ENCODE peak calls at places on chromosomes 3 and 15, in five cellular contexts. G, J, X, V and I are unnamed samples.

GRCh38 chr3:11204697-11205397 is 50.6 kb downstream of the HRH1 start:
- DNase-seq in G (no peak), J (peak; percentile 42), X (no peak), V (no peak), I (no peak)

GRCh38 chr3:149377408-149378111 is at the start of gene TM4SF1:
- DNase-seq in G (peak; percentile 94), J (peak; percentile 96), X (peak; percentile 68), V (no peak), I (no peak)

GRCh38 chr15:85710340-85710842 is 84.3 kb downstream of the KLHL25 start:
- DNase-seq in G (no peak), J (no peak), X (no peak), V (no peak), I (no peak)

GRCh38 chr15:36831915-36832310 is 252.5 kb downstream of the CDIN1 start:
- DNase-seq in G (no peak), J (no peak), X (no peak), V (no peak), I (no peak)

GRCh38 chr15:67828379-67828968 is 3.2 kb downstream of the SKOR1 start:
- DNase-seq in G (no peak), J (no peak), X (no peak), V (no peak), I (no peak)

GRCh38 chr3:165439765-165440164 is 243.6 kb upstream of the SLITRK3 start:
- DNase-seq in G (no peak), J (no peak), X (no peak), V (no peak), I (no peak)

GRCh38 chr15:43531018-43531667 is 13.7 kb downstream of the MAP1A start:
- DNase-seq in G (no peak), J (no peak), X (no peak), V (no peak), I (no peak)

GRCh38 chr3:149879872-149880271 is 66.9 kb downstream of the RNF13 start:
- DNase-seq in G (peak; percentile 79), J (peak; percentile 39), X (peak; percentile 46), V (no peak), I (no peak)

GRCh38 chr3:52456169-52456799 is 880 bp downstream of the NISCH start:
- DNase-seq in G (peak; percentile 47), J (peak; percentile 16), X (no peak), V (no peak), I (no peak)

GRCh38 chr3:187963003-187963676 is 190.8 kb upstream of the LPP start:
- DNase-seq in G (no peak), J (no peak), X (no peak), V (no peak), I (peak; percentile 44)

GRCh38 chr3:162391301-162391700 is 894.7 kb downstream of the OTOL1 start:
- DNase-seq in G (peak; percentile 25), J (peak; percentile 63), X (no peak), V (no peak), I (no peak)

GRCh38 chr15:47460775-47461174 is 256.5 kb upstream of the SEMA6D start:
- DNase-seq in G (no peak), J (no peak), X (no peak), V (no peak), I (no peak)

GRCh38 chr3:53804697-53805462 is 41.3 kb downstream of the CHDH start:
- DNase-seq in G (peak; percentile 54), J (peak; percentile 67), X (no peak), V (no peak), I (no peak)

GRCh38 chr15:67082007-67082536 is 16.7 kb downstream of the SMAD3 start:
- DNase-seq in G (no peak), J (no peak), X (no peak), V (no peak), I (peak; percentile 82)

GRCh38 chr3:53229171-53229570 is 26.7 kb downstream of the TKT start:
- DNase-seq in G (no peak), J (no peak), X (no peak), V (no peak), I (no peak)

GRCh38 chr3:17158941-17159682 is 274.4 kb downstream of the PLCL2 start:
- DNase-seq in G (no peak), J (peak; percentile 21), X (peak; percentile 56), V (no peak), I (no peak)

GRCh38 chr3:53824795-53825194 is 21.4 kb downstream of the CHDH start:
- DNase-seq in G (no peak), J (no peak), X (no peak), V (no peak), I (no peak)

GRCh38 chr3:12198301-12198700 is 39.6 kb upstream of the TIMP4 start:
- DNase-seq in G (peak; percentile 46), J (peak; percentile 57), X (no peak), V (no peak), I (no peak)

GRCh38 chr3:114383875-114384557 is 90.2 kb downstream of the TIGIT start:
- DNase-seq in G (peak; percentile 77), J (peak; percentile 74), X (peak; percentile 80), V (peak; percentile 79), I (peak; percentile 46)

GRCh38 chr15:64836023-64836536 is 5.6 kb upstream of the PLEKHO2 start:
- DNase-seq in G (no peak), J (no peak), X (no peak), V (no peak), I (no peak)

GRCh38 chr15:60399246-60399915 is 1.6 kb upstream of the ANXA2 start:
- DNase-seq in G (no peak), J (no peak), X (no peak), V (no peak), I (no peak)

GRCh38 chr3:13850161-13850945 is 29.5 kb downstream of the WNT7A start:
- DNase-seq in G (no peak), J (peak; percentile 12), X (no peak), V (no peak), I (no peak)

GRCh38 chr3:182605882-182606611 is 187.3 kb upstream of the ATP11B start:
- DNase-seq in G (no peak), J (no peak), X (no peak), V (no peak), I (no peak)

GRCh38 chr3:182606905-182607504 is 186.3 kb upstream of the ATP11B start:
- DNase-seq in G (no peak), J (no peak), X (no peak), V (no peak), I (no peak)

GRCh38 chr3:182608876-182609275 is 184.4 kb upstream of the ATP11B start:
- DNase-seq in G (no peak), J (no peak), X (no peak), V (no peak), I (no peak)

GRCh38 chr3:182601597-182601996 is 191.7 kb upstream of the ATP11B start:
- DNase-seq in G (no peak), J (no peak), X (no peak), V (no peak), I (no peak)

DNA sequence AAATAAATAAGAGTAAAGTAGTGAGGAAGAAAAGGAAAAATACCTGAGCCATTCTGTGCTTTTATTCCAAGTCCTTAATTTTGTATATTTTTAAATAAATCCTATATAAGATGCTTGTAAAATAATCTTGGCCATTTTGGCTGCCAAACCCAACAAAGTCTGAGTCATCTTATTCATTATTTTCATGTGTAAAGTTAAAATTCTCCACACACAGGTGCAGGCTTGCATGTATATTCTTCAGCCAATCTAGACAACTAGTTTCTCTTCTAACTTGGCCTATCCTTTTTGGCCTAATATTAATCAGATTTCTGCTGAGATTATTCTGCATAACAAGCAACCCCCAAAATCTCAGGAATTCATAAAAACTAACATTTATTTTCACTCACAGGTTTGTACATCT is 189.8 kb upstream of the ATP11B start:
- DNase-seq in G (no peak), J (no peak), X (no peak), V (no peak), I (no peak)
- H3K27ac ChIP-seq in G (no peak overlapping the region), J (no peak overlapping the region), X (no peak overlapping the region), V (no peak overlapping the region), I (no peak overlapping the region)

DNA sequence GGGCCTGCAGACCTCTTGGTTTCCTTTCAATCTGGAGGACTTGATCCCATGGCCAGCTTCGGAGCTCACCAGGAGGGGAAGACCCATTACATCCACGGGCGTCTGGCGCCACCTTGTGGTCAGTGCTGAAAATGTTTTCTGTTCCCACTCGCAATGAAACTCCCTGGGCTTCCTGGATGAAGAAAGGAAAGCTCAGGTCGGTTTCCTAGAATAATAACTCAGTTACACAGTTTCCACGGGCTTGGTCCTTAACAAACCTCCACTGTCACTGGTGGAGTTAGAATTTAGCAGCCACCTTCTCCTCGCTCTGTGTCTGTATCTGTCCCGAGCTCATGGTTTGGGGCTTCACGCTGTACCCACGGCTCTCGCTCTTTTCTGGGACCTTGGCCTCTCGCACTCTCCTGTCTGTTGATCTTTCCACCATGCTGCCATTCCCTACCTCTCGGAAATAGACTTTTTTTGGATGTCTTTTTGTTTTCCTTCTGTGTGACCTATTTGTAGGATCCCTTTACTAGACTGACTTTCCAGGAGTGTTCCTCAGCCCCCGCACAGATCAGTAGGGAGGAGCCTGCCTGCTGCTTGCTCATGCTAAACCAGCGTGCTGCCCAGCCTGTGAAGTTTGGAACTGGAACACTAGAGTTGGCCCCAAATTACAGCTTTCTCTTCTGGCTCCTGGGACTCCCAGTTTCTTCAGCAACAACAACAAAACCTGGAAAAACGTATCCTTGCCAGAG is 56.3 kb downstream of the IL20RB start:
- DNase-seq in G (peak; percentile 87), J (peak; percentile 56), X (peak; percentile 88), V (peak; percentile 86), I (peak; percentile 78)
- H3K4me3 ChIP-seq in G (no peak overlapping the region), J (peak overlapping the region; percentile 65), X (peak overlapping the region; percentile 64), V (peak overlapping the region; percentile 51), I (peak overlapping the region; percentile 80)

GRCh38 chr15:91982401-91982800 is 128.9 kb downstream of the SLCO3A1 start:
- DNase-seq in G (no peak), J (no peak), X (no peak), V (no peak), I (no peak)

GRCh38 chr15:91985297-91985696 is 131.8 kb downstream of the SLCO3A1 start:
- DNase-seq in G (no peak), J (no peak), X (no peak), V (no peak), I (no peak)

GRCh38 chr15:91981802-91982201 is 128.3 kb downstream of the SLCO3A1 start:
- DNase-seq in G (no peak), J (no peak), X (no peak), V (no peak), I (no peak)

GRCh38 chr15:91980502-91981267 is 127.2 kb downstream of the SLCO3A1 start:
- DNase-seq in G (no peak), J (no peak), X (no peak), V (no peak), I (no peak)

DNA sequence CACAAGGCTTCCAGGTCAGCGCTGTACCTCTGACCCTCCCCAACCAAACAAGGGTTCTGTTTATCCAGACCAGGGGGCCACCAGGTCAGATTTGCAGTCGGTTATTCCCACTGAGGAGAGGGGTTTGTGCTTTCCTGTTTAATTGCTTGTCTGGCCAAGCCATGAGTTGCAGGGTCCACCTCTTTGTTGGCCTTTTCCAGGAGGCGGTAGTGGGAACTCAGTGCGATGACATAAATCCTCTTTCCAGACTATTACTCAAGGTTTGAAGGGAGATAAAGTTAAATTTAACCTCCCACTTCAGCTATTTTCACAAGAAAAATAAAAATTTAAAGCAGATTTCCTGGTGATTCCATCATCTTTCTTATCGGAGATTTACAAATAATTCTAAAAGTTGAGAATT is 130.5 kb downstream of the SLCO3A1 start:
- DNase-seq in G (no peak), J (no peak), X (no peak), V (no peak), I (no peak)
- H3K27ac ChIP-seq in G (no peak overlapping the region), J (no peak overlapping the region), X (peak overlapping the region; percentile 25), V (no peak overlapping the region), I (no peak overlapping the region)

DNA sequence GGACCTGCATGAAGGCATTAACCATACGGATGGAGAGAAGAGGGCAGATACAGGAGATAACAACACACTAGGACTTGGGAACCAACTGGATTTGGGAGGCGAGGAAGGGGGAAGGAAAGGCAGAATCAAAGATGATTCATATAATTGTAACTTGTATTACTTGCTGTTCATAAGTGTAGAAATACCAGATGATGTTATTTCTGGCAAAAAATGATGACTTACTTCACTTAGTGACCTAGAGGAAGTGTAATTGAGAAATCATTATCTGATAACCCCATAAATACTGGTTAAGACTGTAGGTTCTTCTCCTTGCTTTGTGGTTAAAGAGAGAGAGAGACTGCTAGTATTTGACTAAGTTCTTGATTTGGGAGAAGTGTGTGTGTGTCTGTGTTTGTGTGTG is 50.5 kb upstream of the GK5 start:
- DNase-seq in G (peak; percentile 72), J (peak; percentile 96), X (no peak), V (no peak), I (no peak)
- H3K4me3 ChIP-seq in G (no peak overlapping the region), J (no peak overlapping the region), X (no peak overlapping the region), V (no peak overlapping the region), I (no peak overlapping the region)